ENCODE peak calls at places on chromosomes 4 and X, in six cellular contexts. X is OCI-LY7, I is uterus, V is IMR-90, W is fibroblast of lung, K is SK-N-SH. H is an unnamed sample.

GRCh38 chr4:174423257-174423944 is 98.9 kb downstream of the HPGD start:
- DNase-seq in X (no peak), I (peak; percentile 50), V (peak; percentile 5), W (peak; percentile 89), K (no peak), H (peak; percentile 1)

GRCh38 chrX:107677501-107677901 is 49.2 kb downstream of the PRPS1 start:
- DNase-seq in X (no peak), I (no peak), V (no peak), W (peak; percentile 47), K (no peak), H (no peak)

GRCh38 chrX:78769356-78769755 is 21.8 kb downstream of the LPAR4 start:
- DNase-seq in X (no peak), I (no peak), V (no peak), W (no peak), K (no peak), H (no peak)

GRCh38 chrX:87409113-87409841 is 108.3 kb upstream of the KLHL4 start:
- DNase-seq in X (no peak), I (peak; percentile 75), V (peak; percentile 24), W (peak; percentile 94), K (no peak), H (no peak)

GRCh38 chr4:162839814-162840213 is 326.9 kb downstream of the NAF1 start:
- DNase-seq in X (no peak), I (no peak), V (no peak), W (no peak), K (no peak), H (no peak)

GRCh38 chr4:57098945-57099344 is 11.2 kb downstream of the IGFBP7 start:
- DNase-seq in X (no peak), I (no peak), V (peak; percentile 91), W (peak; percentile 92), K (no peak), H (no peak)

GRCh38 chr4:118290951-118291350 is 61.9 kb downstream of the PRSS12 start:
- DNase-seq in X (no peak), I (no peak), V (peak; percentile 30), W (peak; percentile 25), K (no peak), H (no peak)

GRCh38 chr4:140326395-140326993 is 47.0 kb upstream of the SCOC start:
- DNase-seq in X (peak; percentile 13), I (peak; percentile 54), V (peak; percentile 65), W (peak; percentile 48), K (peak; percentile 54), H (no peak)

GRCh38 chr4:182808673-182809416 is 108.3 kb downstream of the DCTD start:
- DNase-seq in X (no peak), I (no peak), V (peak; percentile 24), W (peak; percentile 23), K (no peak), H (peak; percentile 15)

GRCh38 chr4:3819210-3819919 is 53.2 kb downstream of the ADRA2C start:
- DNase-seq in X (no peak), I (no peak), V (no peak), W (no peak), K (no peak), H (no peak)

GRCh38 chr4:118775405-118775804 is 60.5 kb downstream of the SEC24D start:
- DNase-seq in X (no peak), I (no peak), V (no peak), W (no peak), K (no peak), H (no peak)

GRCh38 chr4:86855572-86855971 is 6.4 kb upstream of the SLC10A6 start:
- DNase-seq in X (no peak), I (no peak), V (peak; percentile 81), W (peak; percentile 78), K (no peak), H (no peak)

GRCh38 chr4:88439161-88439760 is 17.7 kb upstream of the HERC5 start:
- DNase-seq in X (no peak), I (no peak), V (no peak), W (no peak), K (no peak), H (no peak)

GRCh38 chrX:49106930-49107329 is 16.6 kb downstream of the GPKOW start:
- DNase-seq in X (peak; percentile 24), I (no peak), V (peak; percentile 52), W (peak; percentile 42), K (peak; percentile 54), H (no peak)

GRCh38 chr4:54742636-54743399 is 85.1 kb downstream of the KIT start:
- DNase-seq in X (no peak), I (no peak), V (no peak), W (no peak), K (no peak), H (no peak)

GRCh38 chrX:1595711-1596060 is 4.3 kb downstream of the AKAP17A start:
- DNase-seq in X (no peak), I (no peak), V (no peak), W (no peak), K (no peak), H (no peak)

GRCh38 chr4:1290165-1290977 is 680 bp downstream of the MAEA start:
- DNase-seq in X (peak; percentile 54), I (no peak), V (peak; percentile 4), W (no peak), K (no peak), H (no peak)

GRCh38 chr4:147428583-147428982 is 52.3 kb upstream of the EDNRA start:
- DNase-seq in X (no peak), I (no peak), V (no peak), W (no peak), K (no peak), H (no peak)

GRCh38 chr4:87044511-87045369 is 109.9 kb downstream of the AFF1 start:
- DNase-seq in X (no peak), I (no peak), V (no peak), W (no peak), K (peak; percentile 43), H (no peak)

GRCh38 chrX:56728752-56729151 is 291 bp upstream of the NBDY start:
- DNase-seq in X (peak; percentile 43), I (peak; percentile 29), V (peak; percentile 5), W (peak; percentile 32), K (no peak), H (peak; percentile 7)

GRCh38 chrX:154775611-154776349 is 13.1 kb downstream of the DKC1 start:
- DNase-seq in X (no peak), I (no peak), V (peak; percentile 45), W (peak; percentile 11), K (no peak), H (no peak)

GRCh38 chr4:122364700-122365404 is 14.0 kb upstream of the ADAD1 start:
- DNase-seq in X (no peak), I (no peak), V (no peak), W (no peak), K (no peak), H (no peak)

GRCh38 chr4:88533937-88534750 is 10.6 kb upstream of the PYURF start:
- DNase-seq in X (no peak), I (no peak), V (peak; percentile 94), W (peak; percentile 94), K (no peak), H (no peak)

GRCh38 chrX:38578152-38578551 is 16.8 kb downstream of the TSPAN7 start:
- DNase-seq in X (no peak), I (no peak), V (no peak), W (no peak), K (no peak), H (no peak)

GRCh38 chr4:38067499-38067898 is 107.3 kb downstream of the PTTG2 start:
- DNase-seq in X (no peak), I (no peak), V (no peak), W (no peak), K (no peak), H (no peak)

GRCh38 chrX:68416592-68416991 is 16.7 kb downstream of the OPHN1 start:
- DNase-seq in X (no peak), I (no peak), V (no peak), W (peak; percentile 68), K (no peak), H (no peak)

GRCh38 chrX:39528161-39528560 is 569.6 kb downstream of the BCOR start:
- DNase-seq in X (no peak), I (no peak), V (no peak), W (no peak), K (no peak), H (no peak)

GRCh38 chr4:111873801-111874200 is 271.5 kb upstream of the FAM241A start:
- DNase-seq in X (no peak), I (no peak), V (no peak), W (no peak), K (no peak), H (no peak)

GRCh38 chr4:152039085-152039484 is 278.3 kb upstream of the GATB start:
- DNase-seq in X (no peak), I (no peak), V (peak; percentile 98), W (peak; percentile 89), K (no peak), H (no peak)

GRCh38 chrX:23271011-23271410 is 63.6 kb upstream of the PTCHD1 start:
- DNase-seq in X (no peak), I (no peak), V (no peak), W (no peak), K (no peak), H (no peak)

GRCh38 chrX:51487960-51488267 is 8.5 kb downstream of the NUDT11 start:
- DNase-seq in X (no peak), I (no peak), V (peak; percentile 21), W (no peak), K (no peak), H (no peak)

GRCh38 chrX:103330601-103331397 is 760 bp downstream of the TCEAL7 start:
- DNase-seq in X (no peak), I (peak; percentile 22), V (peak; percentile 2), W (peak; percentile 34), K (peak; percentile 56), H (no peak)
- H3K27ac ChIP-seq in X (no peak overlapping the region), I (peak overlapping the region; percentile 76), V (peak overlapping the region; percentile 3), W (no peak overlapping the region), K (peak overlapping the region; percentile 84), H (no peak overlapping the region)

GRCh38 chr4:5900844-5901243 is 8.0 kb upstream of the CRMP1 start:
- DNase-seq in X (no peak), I (no peak), V (no peak), W (no peak), K (no peak), H (no peak)
- H3K27ac ChIP-seq in X (no peak overlapping the region), I (no peak overlapping the region), V (no peak overlapping the region), W (no peak overlapping the region), K (no peak overlapping the region), H (no peak overlapping the region)

DNA sequence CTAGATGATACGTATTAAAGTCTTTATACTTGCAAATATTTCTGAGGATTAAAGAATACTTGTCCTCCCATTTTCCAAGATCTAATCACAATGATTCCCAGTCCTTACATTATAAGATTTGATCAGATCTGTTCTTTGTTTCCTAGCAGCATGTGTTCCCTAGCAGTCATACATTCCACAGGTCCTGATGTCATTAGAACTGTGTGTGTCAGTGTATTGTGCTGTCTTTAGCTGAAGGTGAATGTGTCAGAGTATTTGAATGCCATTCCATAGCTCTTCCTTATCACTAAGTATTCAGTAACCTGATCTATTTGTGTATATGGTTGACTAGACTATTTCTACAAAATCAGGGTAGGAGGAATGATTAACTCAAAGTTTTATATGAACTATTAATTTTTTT is 4.2 kb downstream of the ADGRL3 start:
- DNase-seq in X (no peak), I (no peak), V (peak; percentile 52), W (peak; percentile 80), K (no peak), H (no peak)
- H3K27ac ChIP-seq in X (no peak overlapping the region), I (no peak overlapping the region), V (no peak overlapping the region), W (no peak overlapping the region), K (no peak overlapping the region), H (no peak overlapping the region)

DNA sequence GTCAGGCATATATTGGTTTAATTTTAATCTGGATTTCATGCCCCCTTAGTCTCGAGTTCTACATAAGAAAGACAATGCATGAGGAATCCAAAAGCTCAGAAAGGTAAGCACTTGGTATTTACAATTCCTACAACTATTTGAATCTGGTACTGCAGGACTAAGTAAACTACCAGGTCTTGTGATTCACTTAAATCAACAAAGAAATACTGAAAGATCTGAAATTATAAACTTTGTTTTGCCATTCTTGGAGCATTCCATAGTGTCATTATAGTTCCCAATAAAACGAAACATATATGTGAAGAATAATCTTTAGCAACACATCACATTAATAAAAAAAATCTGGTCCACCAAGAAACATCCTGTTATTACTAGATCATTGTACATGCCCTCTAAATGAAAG is 482.3 kb downstream of the ANKRD50 start:
- DNase-seq in X (no peak), I (no peak), V (no peak), W (no peak), K (no peak), H (no peak)
- H3K27ac ChIP-seq in X (no peak overlapping the region), I (no peak overlapping the region), V (no peak overlapping the region), W (no peak overlapping the region), K (no peak overlapping the region), H (no peak overlapping the region)